ENCODE peak calls at places on chromosomes 2 and 18, in eight cellular contexts. E is tibial artery, L is B cell, Y is OCI-LY7, C is IMR-90, H is bronchial epithelial cell, V is cardiac muscle cell, P is pancreas. T is an unnamed sample.

GRCh38 chr2:225691711-225692110 is 292.2 kb downstream of the NYAP2 start:
- DNase-seq in E (no peak), L (no peak), Y (no peak), C (no peak), H (no peak), V (no peak), P (no peak), T (no peak)

GRCh38 chr18:9628984-9629383 is 14.6 kb upstream of the PPP4R1 start:
- DNase-seq in E (no peak), L (no peak), Y (no peak), C (no peak), H (no peak), V (no peak), P (no peak), T (no peak)

GRCh38 chr2:108571262-108571661 is 37.0 kb downstream of the LIMS1 start:
- DNase-seq in E (no peak), L (no peak), Y (no peak), C (peak), H (peak), V (no peak), P (no peak), T (no peak)

GRCh38 chr2:232876071-232876977 is 6.3 kb downstream of the SNORC start:
- DNase-seq in E (peak), L (no peak), Y (peak), C (no peak), H (no peak), V (no peak), P (no peak), T (no peak)

GRCh38 chr2:128217671-128218070 is 101.0 kb downstream of the HS6ST1 start:
- DNase-seq in E (no peak), L (no peak), Y (no peak), C (no peak), H (peak), V (no peak), P (no peak), T (no peak)

GRCh38 chr2:96147593-96148201 is 2.5 kb upstream of the DUSP2 start:
- DNase-seq in E (peak), L (no peak), Y (peak), C (no peak), H (no peak), V (no peak), P (no peak), T (peak)

GRCh38 chr2:222485367-222486211 is 61.2 kb downstream of the SGPP2 start:
- DNase-seq in E (no peak), L (no peak), Y (no peak), C (no peak), H (no peak), V (no peak), P (no peak), T (no peak)

GRCh38 chr2:32772623-32773221 is 144.9 kb downstream of the TTC27 start:
- DNase-seq in E (no peak), L (no peak), Y (peak), C (peak), H (peak), V (peak), P (no peak), T (no peak)

GRCh38 chr2:239380831-239381708 is 19.8 kb downstream of the HDAC4 start:
- DNase-seq in E (no peak), L (peak), Y (peak), C (no peak), H (no peak), V (no peak), P (no peak), T (peak)

GRCh38 chr2:9462313-9462712 is 12.0 kb upstream of the IAH1 start:
- DNase-seq in E (no peak), L (no peak), Y (no peak), C (no peak), H (no peak), V (no peak), P (no peak), T (no peak)

GRCh38 chr2:671787-672605 is 5.2 kb downstream of the TMEM18 start:
- DNase-seq in E (no peak), L (no peak), Y (no peak), C (no peak), H (no peak), V (no peak), P (no peak), T (no peak)

GRCh38 chr2:170369894-170370293 is 191.9 kb downstream of the MYO3B start:
- DNase-seq in E (no peak), L (no peak), Y (peak), C (peak), H (peak), V (peak), P (no peak), T (no peak)

GRCh38 chr2:145736901-145737300 is 1217.0 kb upstream of the ZEB2 start:
- DNase-seq in E (no peak), L (no peak), Y (no peak), C (peak), H (no peak), V (no peak), P (no peak), T (no peak)

GRCh38 chr2:20450201-20451108 is 3.6 kb downstream of the RHOB start:
- DNase-seq in E (peak), L (no peak), Y (no peak), C (peak), H (peak), V (peak), P (peak), T (no peak)

GRCh38 chr2:190763901-190764514 is 115.1 kb downstream of the NAB1 start:
- DNase-seq in E (no peak), L (no peak), Y (no peak), C (peak), H (peak), V (no peak), P (no peak), T (no peak)

GRCh38 chr18:63098014-63098981 is 221.3 kb downstream of the BCL2 start:
- DNase-seq in E (no peak), L (no peak), Y (peak), C (no peak), H (no peak), V (no peak), P (no peak), T (peak)

GRCh38 chr18:2083691-2084090 is 487.6 kb downstream of the METTL4 start:
- DNase-seq in E (no peak), L (no peak), Y (peak), C (no peak), H (peak), V (no peak), P (no peak), T (no peak)

GRCh38 chr2:47422560-47422959 is 19.6 kb downstream of the MSH2 start:
- DNase-seq in E (no peak), L (no peak), Y (no peak), C (peak), H (peak), V (peak), P (no peak), T (no peak)

GRCh38 chr2:151953467-151953866 is 125.2 kb upstream of the ARL5A start:
- DNase-seq in E (no peak), L (no peak), Y (no peak), C (no peak), H (no peak), V (no peak), P (no peak), T (no peak)

GRCh38 chr2:60708630-60709320 is 47.3 kb upstream of the PAPOLG start:
- DNase-seq in E (no peak), L (no peak), Y (no peak), C (no peak), H (no peak), V (no peak), P (no peak), T (no peak)

GRCh38 chr2:20633794-20634259 is 17.1 kb downstream of the HS1BP3 start:
- DNase-seq in E (peak), L (no peak), Y (no peak), C (no peak), H (peak), V (no peak), P (peak), T (no peak)

GRCh38 chr2:151827564-151828142 is 568 bp downstream of the ARL5A start:
- DNase-seq in E (peak), L (no peak), Y (peak), C (peak), H (peak), V (peak), P (peak), T (peak)

GRCh38 chr2:216064014-216064630 is 17.5 kb downstream of the PECR start:
- DNase-seq in E (no peak), L (no peak), Y (no peak), C (peak), H (no peak), V (peak), P (no peak), T (no peak)

GRCh38 chr2:110858993-110859770 is 126.8 kb downstream of the ACOXL start:
- DNase-seq in E (no peak), L (no peak), Y (peak), C (no peak), H (no peak), V (no peak), P (no peak), T (no peak)

GRCh38 chr2:238924496-238925195 is 76.8 kb downstream of the TWIST2 start:
- DNase-seq in E (peak), L (no peak), Y (no peak), C (no peak), H (no peak), V (no peak), P (no peak), T (no peak)

DNA sequence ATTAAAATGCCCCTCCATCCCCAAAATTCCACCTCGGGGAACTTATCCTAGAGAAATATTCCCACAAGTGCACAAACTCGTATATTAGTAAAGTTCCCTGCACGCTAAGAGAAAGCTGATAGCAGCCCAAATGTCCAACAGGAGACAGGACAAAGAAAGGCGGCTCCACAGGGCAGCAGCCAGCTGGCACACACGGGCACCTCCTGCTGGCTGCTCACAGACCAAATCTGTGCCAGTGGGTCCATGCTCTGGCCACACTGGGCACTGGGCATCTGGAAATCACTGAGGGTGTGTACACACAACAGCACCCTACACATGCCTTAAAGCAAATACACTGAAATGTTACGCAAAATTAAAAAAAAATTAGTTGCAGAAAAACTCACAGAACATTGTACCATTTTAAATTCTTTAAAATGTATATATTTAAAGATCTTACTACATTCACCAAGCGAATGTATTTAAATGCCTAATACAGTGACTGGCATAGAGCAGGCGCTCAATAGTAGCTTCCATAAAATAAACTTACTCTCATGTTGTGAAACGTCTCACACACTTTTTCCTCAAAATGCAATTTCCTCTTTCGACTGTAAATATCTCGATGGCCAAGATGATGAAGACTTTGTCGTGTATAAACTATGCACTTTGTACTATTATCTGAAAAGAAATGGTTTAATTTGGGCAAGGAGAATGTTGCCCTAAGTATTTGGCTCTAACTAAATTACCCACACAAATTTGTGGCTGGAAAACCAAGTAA is 19.4 kb downstream of the ZNF516 start:
- DNase-seq in E (no peak), L (no peak), Y (no peak), C (no peak), H (no peak), V (no peak), P (no peak), T (no peak)
- TF ChIP-seq CTCF in E (no peak), L (no peak), Y (no peak), C (no peak), H (no peak), V (no peak), P (no peak), T (no peak)

DNA sequence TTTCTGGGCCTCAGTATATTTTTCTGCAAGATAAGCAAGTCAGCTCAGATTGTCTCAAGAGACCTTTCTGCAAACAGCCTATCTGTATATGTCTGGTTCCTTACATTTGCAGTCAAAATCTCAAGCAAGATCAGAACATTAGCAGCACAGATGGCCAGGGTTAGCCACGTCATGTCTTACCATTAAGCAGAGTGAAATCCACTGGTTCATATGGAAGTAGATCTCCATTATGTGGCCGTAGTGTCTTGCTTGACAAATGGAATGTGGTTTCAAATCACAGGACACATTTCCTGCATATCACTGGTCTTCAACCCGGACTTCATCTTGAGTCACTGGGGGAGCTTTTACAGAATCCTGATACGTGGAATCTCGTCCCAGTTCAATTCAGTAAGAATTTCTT is 500.2 kb downstream of the FBXO15 start:
- DNase-seq in E (no peak), L (no peak), Y (no peak), C (peak), H (peak), V (peak), P (no peak), T (no peak)
- TF ChIP-seq CTCF in E (no peak), L (no peak), Y (no peak), C (no peak), H (no peak), V (no peak), P (no peak), T (no peak)

DNA sequence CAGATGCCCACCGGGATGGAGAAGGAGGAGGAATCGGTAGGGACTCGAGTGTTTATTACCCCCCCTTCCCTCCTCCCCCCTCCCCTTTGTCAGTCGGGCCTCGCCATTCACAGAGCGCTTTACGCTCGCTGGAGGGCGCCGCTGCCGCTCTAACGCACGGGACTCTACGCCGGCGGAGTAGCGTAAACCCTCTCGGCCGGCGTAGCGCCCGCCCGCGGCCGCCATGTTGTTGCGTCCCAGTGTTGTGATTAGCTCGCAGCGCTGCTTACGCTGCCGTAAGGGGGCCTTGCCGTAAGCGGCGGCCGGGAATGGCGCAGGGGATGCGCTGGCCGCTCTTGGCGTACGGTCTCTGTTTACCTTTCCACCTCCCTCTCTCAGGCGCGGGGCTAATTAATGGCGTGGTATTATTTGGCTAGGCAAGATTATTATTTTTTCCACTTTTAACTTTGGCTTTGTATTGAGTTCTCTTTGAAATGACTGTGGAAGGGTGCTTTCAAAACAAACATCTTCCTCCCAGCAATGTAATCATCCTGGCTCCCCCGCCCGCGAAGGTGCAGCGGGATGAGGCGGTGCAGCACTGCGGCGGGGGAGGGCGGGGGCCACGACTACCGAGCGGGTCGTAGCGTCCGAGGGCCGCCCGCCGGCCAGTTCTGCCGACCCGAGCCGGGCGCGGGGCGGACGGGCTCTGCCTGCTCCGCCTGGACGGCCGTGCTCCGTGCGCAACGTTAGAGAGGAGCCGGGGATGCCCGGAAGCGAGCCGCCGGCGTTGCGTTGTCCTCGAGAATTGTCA is 779 bp downstream of the EPC2 start:
- DNase-seq in E (peak), L (peak), Y (peak), C (peak), H (peak), V (peak), P (peak), T (peak)
- TF ChIP-seq CTCF in E (peak), L (peak), Y (peak), C (peak), H (peak), V (peak), P (no peak), T (peak)

GRCh38 chr2:157874997-157875719 is 972 bp downstream of the ACVR1 start:
- DNase-seq in E (peak), L (no peak), Y (peak), C (peak), H (peak), V (peak), P (peak), T (no peak)

GRCh38 chr2:157877761-157878400 is 1.8 kb upstream of the ACVR1 start:
- DNase-seq in E (no peak), L (no peak), Y (no peak), C (no peak), H (no peak), V (no peak), P (no peak), T (no peak)

GRCh38 chr2:157875720-157876065 is 437 bp downstream of the ACVR1 start:
- DNase-seq in E (no peak), L (peak), Y (no peak), C (no peak), H (no peak), V (no peak), P (no peak), T (peak)

GRCh38 chr2:157876771-157877108 is 610 bp upstream of the ACVR1 start:
- DNase-seq in E (no peak), L (no peak), Y (no peak), C (peak), H (no peak), V (no peak), P (no peak), T (no peak)

GRCh38 chr2:157876066-157876770 is at the start of gene ACVR1:
- DNase-seq in E (peak), L (peak), Y (peak), C (peak), H (peak), V (peak), P (peak), T (peak)
- TF ChIP-seq CTCF in E (no peak), L (peak), Y (no peak), C (peak), H (peak), V (peak), P (no peak), T (peak)

GRCh38 chr2:30475542-30475941 is 28.5 kb downstream of the LCLAT1 start:
- DNase-seq in E (no peak), L (no peak), Y (no peak), C (no peak), H (no peak), V (no peak), P (no peak), T (no peak)
- TF ChIP-seq CTCF in E (peak), L (no peak), Y (peak), C (peak), H (no peak), V (no peak), P (no peak), T (no peak)

T was measured in natural killer cell.